ENCODE peak calls at places on chromosomes 6 and 20, in five cellular contexts. R is esophagus muscularis mucosa, W is fibroblast of lung, H is adrenal gland, D is IMR-90. C is an unnamed sample.

GRCh38 chr20:20843982-20844381 is 131.5 kb upstream of the RALGAPA2 start:
- DNase-seq in R (no peak), D (no peak), W (no peak), H (no peak), C (no peak)

GRCh38 chr6:56647172-56647762 is 4.6 kb upstream of the DST start:
- DNase-seq in D (no peak), W (no peak), H (peak; percentile 25), R (no peak), C (no peak)

GRCh38 chr20:10761232-10761631 is 87.4 kb upstream of the JAG1 start:
- DNase-seq in H (peak; percentile 21), R (no peak), W (peak; percentile 65), D (peak; percentile 89), C (peak; percentile 94)

GRCh38 chr6:5084787-5085637 is at the start of gene PPP1R3G:
- DNase-seq in H (peak; percentile 71), R (no peak), D (peak; percentile 65), W (peak; percentile 70), C (no peak)

GRCh38 chr6:41759106-41759904 is 12.1 kb upstream of the PGC start:
- DNase-seq in W (no peak), D (no peak), H (no peak), R (no peak), C (no peak)

GRCh38 chr6:75210885-75211739 is 5.3 kb upstream of the COL12A1 start:
- DNase-seq in H (no peak), D (peak; percentile 79), W (peak; percentile 85), R (no peak), C (no peak)

GRCh38 chr6:111710439-111710838 is 104.8 kb upstream of the TRAF3IP2 start:
- DNase-seq in R (no peak), D (no peak), W (no peak), H (no peak), C (no peak)

GRCh38 chr6:138330763-138331162 is 46.9 kb upstream of the SMIM28 start:
- DNase-seq in D (no peak), H (no peak), R (no peak), W (no peak), C (no peak)

GRCh38 chr6:44856495-44856878 is 469.0 kb downstream of the CDC5L start:
- DNase-seq in D (no peak), H (no peak), W (peak; percentile 48), R (no peak), C (no peak)

GRCh38 chr6:128899651-128900050 is 16.7 kb downstream of the LAMA2 start:
- DNase-seq in D (peak; percentile 60), R (no peak), W (peak; percentile 56), H (no peak), C (no peak)

GRCh38 chr6:137001287-137001976 is 43.3 kb downstream of the IL20RA start:
- DNase-seq in H (no peak), W (no peak), D (no peak), R (peak; percentile 82), C (no peak)

GRCh38 chr6:3119040-3119723 is 671 bp downstream of the BPHL start:
- DNase-seq in R (no peak), H (no peak), D (peak; percentile 31), W (peak; percentile 35), C (no peak)

GRCh38 chr6:143139239-143139784 is 78.6 kb downstream of the AIG1 start:
- DNase-seq in D (no peak), W (no peak), H (peak; percentile 30), R (no peak), C (no peak)

GRCh38 chr20:60255866-60256265 is 297.6 kb downstream of the CDH26 start:
- DNase-seq in H (peak; percentile 60), D (peak; percentile 62), R (no peak), W (no peak), C (no peak)

GRCh38 chr6:5012531-5012930 is 8.7 kb upstream of the RPP40 start:
- DNase-seq in D (peak; percentile 75), W (peak; percentile 21), R (no peak), H (no peak), C (no peak)

GRCh38 chr6:90375681-90376439 is 79.2 kb upstream of the BACH2 start:
- DNase-seq in R (no peak), D (peak; percentile 87), H (no peak), W (peak; percentile 85), C (no peak)

GRCh38 chr6:133837801-133838349 is 51.0 kb upstream of the TCF21 start:
- DNase-seq in H (no peak), R (no peak), D (no peak), W (no peak), C (peak; percentile 73)

GRCh38 chr6:305371-306206 is 13.3 kb downstream of the DUSP22 start:
- DNase-seq in H (no peak), W (no peak), D (no peak), R (no peak), C (no peak)

GRCh38 chr6:169851641-169852503 is 100.5 kb downstream of the ERMARD start:
- DNase-seq in W (no peak), R (peak; percentile 64), D (no peak), H (no peak), C (peak; percentile 49)

GRCh38 chr20:17626217-17627007 is 55.6 kb downstream of the RRBP1 start:
- DNase-seq in H (no peak), W (no peak), R (no peak), D (no peak), C (peak; percentile 68)

GRCh38 chr20:49893242-49894072 is 21.9 kb downstream of the SPATA2 start:
- DNase-seq in D (peak; percentile 14), H (no peak), W (no peak), R (no peak), C (peak; percentile 68)
- H3K4me1 ChIP-seq in D (peaks cover 21% of the 10 kb centered on the region), H (no peaks in the 10 kb centered on the region), W (peaks cover 5% of the 10 kb centered on the region), R (peaks cover 42% of the 10 kb centered on the region), C (no peaks in the 10 kb centered on the region)

GRCh38 chr20:47328841-47329448 is 27.6 kb downstream of the ZMYND8 start:
- DNase-seq in R (no peak), H (no peak), D (no peak), W (no peak), C (no peak)

GRCh38 chr20:47330933-47331708 is 25.4 kb downstream of the ZMYND8 start:
- DNase-seq in D (peak; percentile 92), H (peak; percentile 80), W (peak; percentile 92), R (no peak), C (peak; percentile 89)

GRCh38 chr20:47327711-47328110 is 28.8 kb downstream of the ZMYND8 start:
- DNase-seq in W (no peak), D (no peak), R (no peak), H (no peak), C (no peak)

GRCh38 chr20:47332381-47333206 is 23.9 kb downstream of the ZMYND8 start:
- DNase-seq in H (no peak), R (no peak), W (no peak), D (no peak), C (no peak)

DNA sequence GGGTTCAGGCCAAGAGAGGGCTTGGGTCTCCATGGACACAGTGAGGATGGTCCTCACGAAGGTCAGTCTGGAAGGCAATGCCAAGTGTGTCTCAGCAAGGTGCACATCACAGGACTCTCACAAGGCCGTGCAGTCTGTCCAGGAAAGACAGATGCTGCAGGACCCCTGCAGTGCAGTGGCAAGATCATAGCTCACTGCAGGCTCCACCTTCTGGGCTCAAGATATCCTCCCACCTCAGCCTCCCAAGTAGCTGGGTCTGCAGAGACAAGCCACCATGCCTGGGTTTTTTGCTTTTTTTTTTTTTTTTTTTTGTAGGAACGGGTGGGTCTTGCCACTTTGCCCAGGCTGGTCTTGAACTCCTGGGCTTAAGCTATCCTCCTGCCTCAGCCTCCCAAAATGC is 26.4 kb downstream of the ZMYND8 start:
- DNase-seq in W (no peak), H (no peak), R (no peak), D (no peak), C (no peak)
- H3K27ac ChIP-seq in W (no peak overlapping the region), H (no peak overlapping the region), R (peak overlapping the region; percentile 92), D (no peak overlapping the region), C (peak overlapping the region; percentile 100)

DNA sequence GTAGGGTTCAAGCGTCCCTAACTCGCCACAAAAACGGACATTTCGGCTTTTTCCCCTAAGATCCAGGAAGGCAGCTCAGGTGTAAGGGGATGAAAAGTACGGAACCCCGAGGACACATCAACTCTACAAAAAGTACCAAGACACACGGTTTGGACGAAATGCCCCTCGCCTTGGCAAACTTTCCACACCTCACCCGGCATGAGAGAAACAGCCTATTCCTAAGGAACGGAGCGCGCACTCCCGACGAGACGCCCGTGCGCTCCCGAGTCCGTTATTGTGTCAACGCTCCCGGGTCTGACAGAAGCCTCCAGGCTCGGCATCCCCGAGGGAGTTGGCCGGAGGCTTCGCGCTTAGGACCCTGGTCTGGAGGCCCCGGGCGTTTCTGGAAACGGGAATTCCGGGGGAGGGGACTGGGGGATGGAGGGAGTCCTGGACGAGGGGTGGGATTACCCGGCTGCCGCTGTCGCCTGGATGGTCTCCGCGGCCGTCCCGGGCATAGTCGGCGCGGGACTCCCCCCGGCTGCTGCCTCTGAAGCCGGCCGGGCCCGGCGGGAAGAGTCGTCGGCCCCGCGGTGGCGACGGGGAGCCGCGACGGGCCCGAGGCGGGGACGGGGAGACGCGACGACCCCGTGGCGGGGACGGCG is 808 bp downstream of the ZNF318 start:
- DNase-seq in H (peak; percentile 45), R (no peak), D (peak; percentile 37), W (peak; percentile 37), C (no peak)
- TF ChIP-seq CTCF in H (no peak), R (no peak), D (no peak), W (no peak), C (no peak)

GRCh38 chr6:35724471-35724870 is 12.4 kb upstream of the ARMC12 start:
- DNase-seq in H (no peak), W (no peak), R (no peak), D (no peak), C (no peak)

GRCh38 chr6:35722121-35722761 is 14.6 kb upstream of the ARMC12 start:
- DNase-seq in R (no peak), W (peak; percentile 41), D (no peak), H (peak; percentile 52), C (no peak)

GRCh38 chr6:35724059-35724458 is 12.8 kb upstream of the ARMC12 start:
- DNase-seq in D (no peak), H (no peak), W (no peak), R (no peak), C (no peak)

GRCh38 chr6:35725081-35725708 is 11.6 kb upstream of the ARMC12 start:
- DNase-seq in H (no peak), D (no peak), W (peak; percentile 11), R (no peak), C (no peak)

DNA sequence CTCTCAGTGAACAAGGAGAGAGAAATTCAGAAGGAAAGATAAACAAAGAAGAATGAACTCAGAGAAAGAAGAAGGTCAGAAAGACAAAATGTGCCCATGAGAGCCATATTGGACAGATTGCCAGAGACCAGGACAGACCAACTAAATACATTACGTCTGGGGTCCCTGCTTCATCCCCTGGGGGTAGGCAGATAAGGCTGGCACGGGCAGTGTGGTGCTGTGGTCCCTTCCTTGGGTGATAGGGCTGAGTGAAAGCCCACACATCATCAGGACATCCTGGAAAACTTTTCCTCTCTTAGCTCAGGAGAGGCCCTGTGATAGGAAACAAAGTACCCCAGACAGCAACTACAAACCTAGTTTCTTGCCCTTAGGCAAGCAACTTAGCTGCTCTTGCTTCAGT is 13.2 kb upstream of the ARMC12 start:
- DNase-seq in W (no peak), R (no peak), H (no peak), D (no peak), C (no peak)
- H3K4me1 ChIP-seq in W (peaks cover 35% of the 10 kb centered on the region), R (peaks cover 98% of the 10 kb centered on the region), H (peaks cover 55% of the 10 kb centered on the region), D (peaks cover 34% of the 10 kb centered on the region), C (peaks cover 38% of the 10 kb centered on the region)

GRCh38 chr6:113057567-113058053 is 710.5 kb downstream of the RFPL4B start:
- DNase-seq in D (peak; percentile 50), R (no peak), H (no peak), W (peak; percentile 39), C (no peak)
- H3K27ac ChIP-seq in D (no peak overlapping the region), R (no peak overlapping the region), H (no peak overlapping the region), W (no peak overlapping the region), C (no peak overlapping the region)

C was measured in RWPE2.